ENCODE peak calls at places on chromosomes 16 and 17, in nine cellular contexts. A is A549; H is cardiac fibroblast; Q is stimulated activated CD8-positive, alpha-beta memory T cell treated with anti-CD3 and anti-CD28 coated beads, Interleukin-4, amount 100 ng/mL, for 1 hour; K is PC-3; J is HT-29; G is NCI-H187; T is osteocyte; V is fibroblast of pulmonary artery. S is an unnamed sample.

GRCh38 chr16:51120289-51121008 is 30.6 kb downstream of the SALL1 start:
- DNase-seq in T (no peak), G (no peak), Q (no peak), K (no peak), V (no peak), H (no peak), J (no peak), A (no peak), S (no peak)

GRCh38 chr16:21685034-21685455 is 21.3 kb downstream of the OTOA start:
- DNase-seq in Q (no peak), V (peak; percentile 3), T (no peak), K (no peak), J (no peak), H (no peak), A (no peak), G (no peak), S (no peak)

GRCh38 chr16:17318200-17318599 is 152.6 kb downstream of the XYLT1 start:
- DNase-seq in J (no peak), H (peak; percentile 19), A (peak; percentile 35), G (no peak), T (no peak), Q (no peak), V (peak; percentile 12), K (no peak), S (no peak)

GRCh38 chr17:27810211-27810901 is 10.0 kb upstream of the NOS2 start:
- DNase-seq in V (no peak), Q (no peak), G (no peak), K (no peak), H (no peak), T (no peak), A (no peak), J (no peak), S (no peak)

GRCh38 chr16:57964157-57964700 is 6.7 kb downstream of the CNGB1 start:
- DNase-seq in A (no peak), K (no peak), J (no peak), H (no peak), Q (no peak), T (no peak), G (no peak), V (no peak), S (no peak)

GRCh38 chr16:1678500-1679098 is 520 bp downstream of the JPT2 start:
- DNase-seq in H (peak; percentile 34), T (no peak), Q (peak; percentile 8), V (peak; percentile 23), G (no peak), J (peak; percentile 61), K (peak; percentile 48), A (peak; percentile 76), S (no peak)

GRCh38 chr16:3012828-3013420 is at the start of gene CLDN9:
- DNase-seq in A (no peak), K (peak; percentile 58), V (no peak), Q (no peak), J (peak; percentile 71), H (no peak), G (peak; percentile 77), T (no peak), S (no peak)

GRCh38 chr16:31452631-31453106 is 6.6 kb upstream of the ARMC5 start:
- DNase-seq in V (peak; percentile 92), J (no peak), T (no peak), G (no peak), K (peak; percentile 61), H (peak; percentile 93), A (peak; percentile 76), Q (no peak), S (no peak)

GRCh38 chr16:78183437-78183836 is 84.0 kb downstream of the WWOX start:
- DNase-seq in J (no peak), Q (no peak), G (no peak), V (no peak), A (no peak), H (no peak), T (no peak), K (no peak), S (peak; percentile 46)

GRCh38 chr17:13490906-13491502 is 110.7 kb downstream of the HS3ST3A1 start:
- DNase-seq in T (no peak), V (no peak), K (no peak), Q (no peak), G (no peak), A (no peak), J (no peak), H (no peak), S (no peak)

GRCh38 chr17:35709874-35710273 is 21.6 kb upstream of the RASL10B start:
- DNase-seq in V (peak; percentile 51), Q (no peak), H (peak; percentile 39), T (no peak), J (no peak), G (no peak), K (no peak), A (no peak), S (no peak)

GRCh38 chr16:30947533-30948086 is 1.3 kb upstream of the ORAI3 start:
- DNase-seq in V (no peak), A (no peak), K (no peak), J (no peak), Q (no peak), H (no peak), G (no peak), T (no peak), S (no peak)

GRCh38 chr17:55588858-55589257 is 77.6 kb upstream of the SMIM36 start:
- DNase-seq in Q (no peak), G (no peak), K (no peak), A (no peak), V (no peak), H (peak; percentile 46), J (no peak), T (no peak), S (no peak)

GRCh38 chr16:52552643-52553042 is 5.7 kb upstream of the TOX3 start:
- DNase-seq in Q (no peak), A (peak; percentile 27), V (no peak), J (peak; percentile 63), H (no peak), K (peak; percentile 23), T (no peak), G (no peak), S (no peak)

GRCh38 chr17:78459696-78460095 is 81.2 kb downstream of the PGS1 start:
- DNase-seq in H (no peak), J (no peak), A (no peak), G (no peak), T (no peak), Q (no peak), V (no peak), K (no peak), S (no peak)

GRCh38 chr16:84526794-84527485 is 22.5 kb upstream of the MEAK7 start:
- DNase-seq in G (no peak), J (no peak), T (no peak), H (peak; percentile 38), V (no peak), A (no peak), Q (no peak), K (no peak), S (no peak)

GRCh38 chr17:9937901-9938300 is 32.8 kb upstream of the RCVRN start:
- DNase-seq in A (no peak), H (no peak), G (no peak), V (no peak), J (no peak), T (no peak), Q (no peak), K (no peak), S (no peak)

GRCh38 chr17:55157165-55157564 is 107.6 kb upstream of the HLF start:
- DNase-seq in A (no peak), T (no peak), J (no peak), Q (no peak), G (no peak), V (peak; percentile 18), H (peak; percentile 44), K (peak; percentile 34), S (no peak)

GRCh38 chr17:73292031-73292531 is 19.7 kb downstream of the CDC42EP4 start:
- DNase-seq in A (peak; percentile 49), G (no peak), V (peak; percentile 50), K (peak; percentile 95), Q (no peak), H (peak; percentile 50), J (peak; percentile 55), T (no peak), S (no peak)

GRCh38 chr16:19005561-19006445 is 22.1 kb downstream of the TMC7 start:
- DNase-seq in K (peak; percentile 97), H (peak; percentile 12), Q (no peak), J (peak; percentile 75), V (peak; percentile 20), T (no peak), A (peak; percentile 76), G (no peak), S (peak; percentile 86)